ENCODE peak calls at places on chromosome 13, in seven cellular contexts. One of them, this sample, is unnamed.

GRCh38 chr13:99288069-99288468 is 19.1 kb downstream of the GPR183 start:
- DNase-seq in epithelial cell of esophagus: no peak
- DNase-seq in tibial artery: no peak
- DNase-seq in A673: no peak
- DNase-seq in lower lobe of right lung: no peak
- DNase-seq in SK-N-SH: no peak
- DNase-seq in astrocyte of the spinal cord: no peak
- DNase-seq in this sample: no peak

GRCh38 chr13:51371768-51372399 is 32.4 kb downstream of the SERPINE3 start:
- DNase-seq in epithelial cell of esophagus: no peak
- DNase-seq in tibial artery: no peak
- DNase-seq in A673: no peak
- DNase-seq in lower lobe of right lung: no peak
- DNase-seq in SK-N-SH: no peak
- DNase-seq in astrocyte of the spinal cord: no peak
- DNase-seq in this sample: no peak

GRCh38 chr13:33751151-33751550 is 66.8 kb upstream of the RFC3 start:
- DNase-seq in epithelial cell of esophagus: no peak
- DNase-seq in tibial artery: no peak
- DNase-seq in A673: no peak
- DNase-seq in lower lobe of right lung: no peak
- DNase-seq in SK-N-SH: no peak
- DNase-seq in astrocyte of the spinal cord: peak
- DNase-seq in this sample: peak

GRCh38 chr13:33355470-33355869 is 69.9 kb upstream of the STARD13 start:
- DNase-seq in epithelial cell of esophagus: peak
- DNase-seq in tibial artery: no peak
- DNase-seq in A673: peak
- DNase-seq in lower lobe of right lung: no peak
- DNase-seq in SK-N-SH: no peak
- DNase-seq in astrocyte of the spinal cord: no peak
- DNase-seq in this sample: peak

GRCh38 chr13:41751277-41751676 is 209.6 kb downstream of the VWA8 start:
- DNase-seq in epithelial cell of esophagus: no peak
- DNase-seq in tibial artery: no peak
- DNase-seq in A673: no peak
- DNase-seq in lower lobe of right lung: no peak
- DNase-seq in SK-N-SH: no peak
- DNase-seq in astrocyte of the spinal cord: peak
- DNase-seq in this sample: peak

GRCh38 chr13:106156468-106156867 is 379.0 kb downstream of the EFNB2 start:
- DNase-seq in epithelial cell of esophagus: peak
- DNase-seq in tibial artery: no peak
- DNase-seq in A673: no peak
- DNase-seq in lower lobe of right lung: no peak
- DNase-seq in SK-N-SH: no peak
- DNase-seq in astrocyte of the spinal cord: peak
- DNase-seq in this sample: peak

GRCh38 chr13:71005919-71006318 is 861.1 kb downstream of the DACH1 start:
- DNase-seq in epithelial cell of esophagus: no peak
- DNase-seq in tibial artery: no peak
- DNase-seq in A673: no peak
- DNase-seq in lower lobe of right lung: no peak
- DNase-seq in SK-N-SH: no peak
- DNase-seq in astrocyte of the spinal cord: no peak
- DNase-seq in this sample: no peak

GRCh38 chr13:104357672-104358314 is 1291.6 kb upstream of the SLC10A2 start:
- DNase-seq in epithelial cell of esophagus: no peak
- DNase-seq in tibial artery: no peak
- DNase-seq in A673: no peak
- DNase-seq in lower lobe of right lung: no peak
- DNase-seq in SK-N-SH: peak
- DNase-seq in astrocyte of the spinal cord: no peak
- DNase-seq in this sample: no peak

GRCh38 chr13:60090579-60090978 is 73.1 kb downstream of the DIAPH3 start:
- DNase-seq in epithelial cell of esophagus: no peak
- DNase-seq in tibial artery: no peak
- DNase-seq in A673: no peak
- DNase-seq in lower lobe of right lung: no peak
- DNase-seq in SK-N-SH: no peak
- DNase-seq in astrocyte of the spinal cord: peak
- DNase-seq in this sample: peak

DNA sequence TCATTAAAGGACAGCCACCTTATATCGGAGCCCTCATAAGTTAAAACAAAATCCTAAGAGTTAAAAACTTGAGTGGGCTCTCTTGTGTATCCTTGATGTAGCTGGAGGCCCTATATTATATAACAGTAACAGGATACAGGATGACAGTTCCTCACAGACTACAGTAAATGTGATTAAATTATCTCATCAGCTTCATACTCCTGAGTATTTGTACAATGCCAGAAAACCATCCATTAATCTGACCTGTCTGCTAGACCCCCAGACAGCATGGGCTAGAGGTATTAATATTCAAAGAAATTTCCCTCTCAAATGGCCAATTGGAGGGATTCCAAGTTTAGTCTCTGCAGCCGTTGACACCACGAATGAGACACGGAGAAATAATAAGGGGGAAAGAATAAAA is 155.7 kb upstream of the KLF12 start:
- DNase-seq in epithelial cell of esophagus: no peak
- DNase-seq in tibial artery: no peak
- DNase-seq in A673: peak
- DNase-seq in lower lobe of right lung: no peak
- DNase-seq in SK-N-SH: peak
- DNase-seq in astrocyte of the spinal cord: no peak
- DNase-seq in this sample: no peak
- H3K4me3 ChIP-seq in epithelial cell of esophagus: no peak
- H3K4me3 ChIP-seq in tibial artery: peak
- H3K4me3 ChIP-seq in A673: no peak
- H3K4me3 ChIP-seq in lower lobe of right lung: no peak
- H3K4me3 ChIP-seq in SK-N-SH: peak
- H3K4me3 ChIP-seq in astrocyte of the spinal cord: peak
- H3K4me3 ChIP-seq in this sample: no peak

GRCh38 chr13:72221276-72221962 is 354.4 kb upstream of the DACH1 start:
- DNase-seq in epithelial cell of esophagus: peak
- DNase-seq in tibial artery: no peak
- DNase-seq in A673: peak
- DNase-seq in lower lobe of right lung: peak
- DNase-seq in SK-N-SH: no peak
- DNase-seq in astrocyte of the spinal cord: no peak
- DNase-seq in this sample: no peak
- TF ChIP-seq CTCF in epithelial cell of esophagus: peak
- TF ChIP-seq CTCF in tibial artery: no peak
- TF ChIP-seq CTCF in A673: peak
- TF ChIP-seq CTCF in lower lobe of right lung: peak
- TF ChIP-seq CTCF in SK-N-SH: peak
- TF ChIP-seq CTCF in astrocyte of the spinal cord: peak
- TF ChIP-seq CTCF in this sample: peak

GRCh38 chr13:110305949-110306339 is 1.0 kb downstream of the COL4A1 start:
- DNase-seq in epithelial cell of esophagus: no peak
- DNase-seq in tibial artery: peak
- DNase-seq in A673: peak
- DNase-seq in lower lobe of right lung: no peak
- DNase-seq in SK-N-SH: no peak
- DNase-seq in astrocyte of the spinal cord: no peak
- DNase-seq in this sample: no peak
- H3K4me3 ChIP-seq in epithelial cell of esophagus: peak
- H3K4me3 ChIP-seq in tibial artery: peak
- H3K4me3 ChIP-seq in A673: peak
- H3K4me3 ChIP-seq in lower lobe of right lung: peak
- H3K4me3 ChIP-seq in SK-N-SH: peak
- H3K4me3 ChIP-seq in astrocyte of the spinal cord: peak
- H3K4me3 ChIP-seq in this sample: peak

GRCh38 chr13:95298169-95298940 is 2.9 kb downstream of the ABCC4 start:
- DNase-seq in epithelial cell of esophagus: peak
- DNase-seq in tibial artery: no peak
- DNase-seq in A673: no peak
- DNase-seq in lower lobe of right lung: peak
- DNase-seq in SK-N-SH: no peak
- DNase-seq in astrocyte of the spinal cord: no peak
- DNase-seq in this sample: no peak

GRCh38 chr13:95301947-95302386 is 716 bp upstream of the ABCC4 start:
- DNase-seq in epithelial cell of esophagus: no peak
- DNase-seq in tibial artery: no peak
- DNase-seq in A673: peak
- DNase-seq in lower lobe of right lung: no peak
- DNase-seq in SK-N-SH: peak
- DNase-seq in astrocyte of the spinal cord: no peak
- DNase-seq in this sample: no peak

GRCh38 chr13:95301135-95301946 is at the start of gene ABCC4:
- DNase-seq in epithelial cell of esophagus: peak
- DNase-seq in tibial artery: peak
- DNase-seq in A673: peak
- DNase-seq in lower lobe of right lung: peak
- DNase-seq in SK-N-SH: peak
- DNase-seq in astrocyte of the spinal cord: peak
- DNase-seq in this sample: peak

GRCh38 chr13:95298971-95299627 is 2.2 kb downstream of the ABCC4 start:
- DNase-seq in epithelial cell of esophagus: peak
- DNase-seq in tibial artery: no peak
- DNase-seq in A673: no peak
- DNase-seq in lower lobe of right lung: no peak
- DNase-seq in SK-N-SH: no peak
- DNase-seq in astrocyte of the spinal cord: peak
- DNase-seq in this sample: peak

DNA sequence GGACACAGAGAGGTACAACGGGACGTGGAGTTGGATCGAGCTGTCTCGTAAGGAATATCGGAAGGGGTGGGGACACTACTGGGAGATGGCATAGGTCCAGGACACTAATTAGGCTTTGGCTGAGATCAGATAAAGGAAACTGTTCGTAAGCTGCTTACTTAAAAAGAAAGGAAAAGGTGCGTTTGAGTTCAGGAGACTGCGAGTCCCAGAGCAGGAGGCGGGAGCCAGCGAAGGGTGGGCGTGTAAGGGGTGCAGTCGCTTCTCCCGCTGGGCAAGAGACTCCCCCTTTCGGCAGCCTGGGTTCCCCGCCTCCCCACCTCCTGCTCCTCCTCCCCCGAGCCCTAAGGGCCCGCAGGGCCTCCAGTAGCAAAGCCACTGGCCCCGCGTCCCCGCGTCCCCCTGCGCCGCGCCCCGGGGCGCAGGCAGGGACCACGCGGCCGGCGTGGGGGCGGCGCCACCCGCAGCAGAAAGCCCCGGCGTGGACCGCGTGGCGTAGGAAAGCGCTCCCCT is 571 bp downstream of the ABCC4 start:
- DNase-seq in epithelial cell of esophagus: peak
- DNase-seq in tibial artery: peak
- DNase-seq in A673: peak
- DNase-seq in lower lobe of right lung: peak
- DNase-seq in SK-N-SH: peak
- DNase-seq in astrocyte of the spinal cord: peak
- DNase-seq in this sample: peak
- TF ChIP-seq CTCF in epithelial cell of esophagus: no peak
- TF ChIP-seq CTCF in tibial artery: no peak
- TF ChIP-seq CTCF in A673: peak
- TF ChIP-seq CTCF in lower lobe of right lung: peak
- TF ChIP-seq CTCF in SK-N-SH: peak
- TF ChIP-seq CTCF in astrocyte of the spinal cord: peak
- TF ChIP-seq CTCF in this sample: peak

GRCh38 chr13:27971776-27972618 is 2.9 kb upstream of the CDX2 start:
- DNase-seq in epithelial cell of esophagus: no peak
- DNase-seq in tibial artery: peak
- DNase-seq in A673: no peak
- DNase-seq in lower lobe of right lung: no peak
- DNase-seq in SK-N-SH: no peak
- DNase-seq in astrocyte of the spinal cord: no peak
- DNase-seq in this sample: no peak
- H3K4me3 ChIP-seq in epithelial cell of esophagus: no peak
- H3K4me3 ChIP-seq in tibial artery: no peak
- H3K4me3 ChIP-seq in A673: no peak
- H3K4me3 ChIP-seq in lower lobe of right lung: no peak
- H3K4me3 ChIP-seq in SK-N-SH: no peak
- H3K4me3 ChIP-seq in astrocyte of the spinal cord: no peak
- H3K4me3 ChIP-seq in this sample: no peak

GRCh38 chr13:44474122-44474910 is 100.7 kb downstream of the SERP2 start:
- DNase-seq in epithelial cell of esophagus: no peak
- DNase-seq in tibial artery: no peak
- DNase-seq in A673: peak
- DNase-seq in lower lobe of right lung: no peak
- DNase-seq in SK-N-SH: no peak
- DNase-seq in astrocyte of the spinal cord: peak
- DNase-seq in this sample: no peak
- TF ChIP-seq CTCF in epithelial cell of esophagus: no peak
- TF ChIP-seq CTCF in tibial artery: peak
- TF ChIP-seq CTCF in A673: no peak
- TF ChIP-seq CTCF in lower lobe of right lung: no peak
- TF ChIP-seq CTCF in SK-N-SH: no peak
- TF ChIP-seq CTCF in astrocyte of the spinal cord: no peak
- TF ChIP-seq CTCF in this sample: no peak

GRCh38 chr13:23695711-23696512 is 125.7 kb downstream of the TNFRSF19 start:
- DNase-seq in epithelial cell of esophagus: peak
- DNase-seq in tibial artery: no peak
- DNase-seq in A673: no peak
- DNase-seq in lower lobe of right lung: peak
- DNase-seq in SK-N-SH: no peak
- DNase-seq in astrocyte of the spinal cord: no peak
- DNase-seq in this sample: no peak

GRCh38 chr13:23695196-23695595 is 125.0 kb downstream of the TNFRSF19 start:
- DNase-seq in epithelial cell of esophagus: no peak
- DNase-seq in tibial artery: no peak
- DNase-seq in A673: no peak
- DNase-seq in lower lobe of right lung: no peak
- DNase-seq in SK-N-SH: no peak
- DNase-seq in astrocyte of the spinal cord: no peak
- DNase-seq in this sample: no peak

GRCh38 chr13:23696610-23697009 is 126.4 kb downstream of the TNFRSF19 start:
- DNase-seq in epithelial cell of esophagus: no peak
- DNase-seq in tibial artery: no peak
- DNase-seq in A673: no peak
- DNase-seq in lower lobe of right lung: no peak
- DNase-seq in SK-N-SH: no peak
- DNase-seq in astrocyte of the spinal cord: no peak
- DNase-seq in this sample: no peak

GRCh38 chr13:23688336-23688735 is 118.1 kb downstream of the TNFRSF19 start:
- DNase-seq in epithelial cell of esophagus: peak
- DNase-seq in tibial artery: no peak
- DNase-seq in A673: no peak
- DNase-seq in lower lobe of right lung: no peak
- DNase-seq in SK-N-SH: no peak
- DNase-seq in astrocyte of the spinal cord: no peak
- DNase-seq in this sample: no peak

DNA sequence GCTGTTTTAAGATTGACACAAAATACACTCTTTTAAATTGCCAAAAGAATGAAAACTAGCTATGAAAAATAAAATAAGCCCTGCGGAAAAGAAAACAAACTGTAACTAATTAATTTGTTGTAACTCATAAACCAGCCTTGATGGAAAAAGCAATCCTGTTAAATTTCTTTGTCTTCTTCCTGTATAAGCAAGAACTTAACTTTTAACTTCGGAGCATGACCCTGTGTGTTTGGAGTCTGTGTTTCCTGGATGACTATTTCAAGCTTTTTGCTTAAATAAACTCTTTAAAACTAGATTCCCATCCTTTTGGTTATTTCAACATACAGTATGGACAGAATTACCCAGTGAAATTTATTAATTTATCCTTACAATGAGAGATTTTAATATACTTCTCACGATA is 122.6 kb downstream of the TNFRSF19 start:
- DNase-seq in epithelial cell of esophagus: no peak
- DNase-seq in tibial artery: no peak
- DNase-seq in A673: no peak
- DNase-seq in lower lobe of right lung: no peak
- DNase-seq in SK-N-SH: no peak
- DNase-seq in astrocyte of the spinal cord: no peak
- DNase-seq in this sample: no peak
- H3K4me3 ChIP-seq in epithelial cell of esophagus: no peak
- H3K4me3 ChIP-seq in tibial artery: no peak
- H3K4me3 ChIP-seq in A673: no peak
- H3K4me3 ChIP-seq in lower lobe of right lung: no peak
- H3K4me3 ChIP-seq in SK-N-SH: no peak
- H3K4me3 ChIP-seq in astrocyte of the spinal cord: no peak
- H3K4me3 ChIP-seq in this sample: no peak